ENCODE peak calls at places on chromosomes 12 and 14, in six cellular contexts. U is uterus, O is GM06990, K is endothelial cell of umbilical vein, L is ovary, R is cardiac muscle cell. D is an unnamed sample. For H3K36me3, the result is how much of the 10 kb centered on the place peaks cover.

GRCh38 chr12:5916785-5917290 is 28.2 kb downstream of the ANO2 start:
- DNase-seq in L (no peak), U (no peak), K (no peak), O (no peak), R (no peak), D (no peak)

GRCh38 chr12:42201061-42201460 is 37.0 kb downstream of the YAF2 start:
- DNase-seq in K (no peak), O (no peak), R (no peak), U (no peak), L (no peak), D (no peak)

GRCh38 chr12:71552728-71553501 is 110.7 kb downstream of the ZFC3H1 start:
- DNase-seq in R (no peak), L (no peak), U (no peak), K (no peak), O (no peak), D (no peak)

GRCh38 chr12:68479832-68480291 is 130.8 kb upstream of the RAP1B start:
- DNase-seq in L (no peak), U (no peak), O (no peak), K (peak), R (no peak), D (no peak)

GRCh38 chr12:97456792-97457191 is 5.8 kb upstream of the RMST start:
- DNase-seq in L (no peak), K (no peak), R (no peak), O (no peak), U (no peak), D (no peak)

GRCh38 chr12:26633591-26634210 is 199.3 kb downstream of the ITPR2 start:
- DNase-seq in K (no peak), R (peak), O (no peak), L (no peak), U (no peak), D (no peak)

GRCh38 chr14:105485720-105486332 is 860 bp upstream of the CRIP1 start:
- DNase-seq in O (peak), R (peak), L (no peak), K (peak), U (no peak), D (no peak)

GRCh38 chr14:50425816-50426215 is 29.1 kb upstream of the CDKL1 start:
- DNase-seq in R (peak), O (no peak), K (no peak), L (no peak), U (no peak), D (no peak)

GRCh38 chr12:106147956-106148355 is 9.2 kb upstream of the NUAK1 start:
- DNase-seq in U (no peak), K (no peak), O (no peak), L (no peak), R (no peak), D (peak)

GRCh38 chr14:55383039-55383438 is 28.6 kb downstream of the ATG14 start:
- DNase-seq in L (no peak), U (no peak), O (no peak), R (no peak), K (no peak), D (no peak)

GRCh38 chr12:105317942-105318614 is 12.4 kb upstream of the C12orf75 start:
- DNase-seq in U (no peak), O (no peak), L (no peak), K (no peak), R (no peak), D (no peak)

GRCh38 chr14:101101456-101102056 is 198.0 kb upstream of the RTL1 start:
- DNase-seq in K (no peak), R (no peak), L (no peak), U (no peak), O (no peak), D (no peak)

GRCh38 chr14:103531421-103532215 is 2.6 kb downstream of the TRMT61A start:
- DNase-seq in U (no peak), R (no peak), K (no peak), O (no peak), L (no peak), D (no peak)

GRCh38 chr14:56036353-56036752 is 81.9 kb upstream of the PELI2 start:
- DNase-seq in L (no peak), U (no peak), R (no peak), K (no peak), O (no peak), D (no peak)

GRCh38 chr14:100419856-100420255 is 96.7 kb downstream of the SLC25A47 start:
- DNase-seq in U (no peak), K (no peak), O (no peak), R (no peak), L (no peak), D (no peak)

GRCh38 chr12:1496162-1496925 is 98.0 kb downstream of the FBXL14 start:
- DNase-seq in O (no peak), U (no peak), K (no peak), L (no peak), R (peak), D (peak)

GRCh38 chr12:30044206-30044605 is 260.5 kb upstream of the TMTC1 start:
- DNase-seq in O (no peak), R (no peak), U (no peak), L (no peak), K (no peak), D (no peak)

GRCh38 chr14:104694991-104695659 is 5.7 kb downstream of the INF2 start:
- DNase-seq in L (no peak), U (no peak), O (no peak), K (no peak), R (no peak), D (no peak)

GRCh38 chr12:88416786-88417185 is 163.5 kb downstream of the KITLG start:
- DNase-seq in R (no peak), U (no peak), O (no peak), L (no peak), K (no peak), D (no peak)

GRCh38 chr14:43479751-43480150 is 1027.3 kb downstream of the FSCB start:
- DNase-seq in O (no peak), U (no peak), L (no peak), R (no peak), K (no peak), D (no peak)

GRCh38 chr12:13383379-13383778 is 186.9 kb downstream of the EMP1 start:
- DNase-seq in R (no peak), O (no peak), L (no peak), K (no peak), U (no peak), D (no peak)

GRCh38 chr12:106082216-106083175 is 56.3 kb downstream of the NUAK1 start:
- DNase-seq in O (no peak), L (no peak), U (no peak), K (no peak), R (no peak), D (no peak)

GRCh38 chr12:96170762-96171161 is 23.4 kb upstream of the ELK3 start:
- DNase-seq in U (no peak), O (no peak), L (no peak), K (no peak), R (no peak), D (no peak)

GRCh38 chr12:65728348-65728912 is 95.9 kb upstream of the HMGA2 start:
- DNase-seq in U (no peak), K (peak), O (no peak), R (no peak), L (no peak), D (no peak)

DNA sequence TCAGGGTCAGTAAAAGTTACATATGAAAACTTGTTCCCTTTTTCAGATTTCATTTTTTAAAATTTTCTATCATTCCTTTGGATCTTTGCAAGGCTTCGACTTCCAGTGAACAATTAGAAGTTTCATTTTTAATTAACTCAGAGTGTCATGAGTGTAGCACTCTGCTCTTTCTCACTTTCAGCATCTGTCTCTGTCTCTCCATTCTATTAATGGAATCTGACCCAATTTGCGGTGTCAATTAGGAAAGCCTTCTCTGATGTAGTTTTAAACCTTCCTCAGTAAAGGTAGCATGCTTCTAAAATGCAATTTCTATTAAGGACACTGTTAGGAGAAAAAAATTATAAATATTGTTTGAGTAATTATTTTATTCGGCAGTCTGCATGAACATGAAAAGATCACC is 68.3 kb downstream of the SLC38A1 start:
- DNase-seq in R (no peak), O (no peak), L (no peak), K (no peak), U (no peak), D (no peak)
- H3K36me3 ChIP-seq in R (half or more), O (under half), L (under half), K (under half), U (under half), D (under half)

GRCh38 chr12:85633491-85633890 is 202.7 kb downstream of the RASSF9 start:
- DNase-seq in O (no peak), L (no peak), K (no peak), R (no peak), U (no peak), D (no peak)
- H3K36me3 ChIP-seq in O (under half), L (under half), K (under half), R (under half), U (under half), D (under half)

GRCh38 chr14:76168531-76168930 is 16.8 kb downstream of the GPATCH2L start:
- DNase-seq in O (no peak), K (no peak), U (no peak), R (no peak), L (no peak), D (no peak)
- H3K36me3 ChIP-seq in O (under half), K (under half), U (under half), R (under half), L (under half), D (half or more)

DNA sequence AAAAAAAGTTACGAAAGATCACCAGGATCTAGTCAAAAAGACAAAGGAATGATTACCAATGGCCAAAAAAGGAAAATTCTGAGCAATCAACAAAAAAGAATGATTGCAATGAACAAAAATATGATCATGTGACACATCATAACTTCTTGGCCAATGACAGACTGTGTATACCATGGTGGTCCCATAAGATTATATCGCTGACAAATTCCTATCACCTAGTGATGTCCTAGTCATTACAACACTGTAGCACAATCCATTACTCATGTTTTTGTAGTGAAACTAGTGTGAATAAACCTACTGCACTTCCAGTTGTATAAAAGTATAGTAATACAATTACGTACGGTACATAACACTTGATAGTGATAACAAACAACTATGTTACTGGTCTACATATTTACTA is 12.3 kb downstream of the SEL1L start:
- DNase-seq in O (no peak), K (no peak), R (no peak), U (no peak), L (no peak), D (no peak)
- H3K36me3 ChIP-seq in O (under half), K (under half), R (under half), U (under half), L (under half), D (half or more)

GRCh38 chr14:63388766-63389431 is 70.2 kb upstream of the GPHB5 start:
- DNase-seq in K (peak), U (peak), L (peak), R (peak), O (peak), D (peak)
- H3K36me3 ChIP-seq in K (under half), U (under half), L (under half), R (under half), O (under half), D (half or more)

GRCh38 chr12:112750971-112751370 is 40.6 kb upstream of the RPH3A start:
- DNase-seq in U (no peak), O (no peak), L (no peak), R (no peak), K (no peak), D (no peak)
- H3K36me3 ChIP-seq in U (under half), O (under half), L (under half), R (under half), K (under half), D (under half)

DNA sequence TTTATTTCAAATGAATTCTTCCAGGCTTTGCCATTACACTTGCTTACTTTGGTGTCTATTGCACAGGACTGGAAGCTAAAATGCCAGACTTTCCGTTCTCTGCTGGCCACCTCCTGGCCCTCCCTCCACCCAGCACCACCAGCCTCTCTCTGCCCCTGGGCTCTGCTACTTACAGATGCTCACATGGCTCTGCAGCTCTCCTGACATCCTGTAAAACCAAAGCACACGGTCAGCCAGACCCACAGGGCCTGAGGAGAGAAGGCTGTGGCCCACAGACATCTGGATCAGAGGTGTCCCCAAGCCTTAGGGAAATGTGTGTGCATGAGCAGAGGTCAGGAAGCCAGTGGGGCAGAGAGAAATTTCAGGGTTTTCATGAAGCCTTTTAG is 11.6 kb upstream of the KRT1 start:
- DNase-seq in R (no peak), K (no peak), L (no peak), U (no peak), O (no peak), D (no peak)
- H3K36me3 ChIP-seq in R (under half), K (under half), L (under half), U (under half), O (under half), D (under half)

GRCh38 chr12:2826036-2826435 is 8.8 kb downstream of the NRIP2 start:
- DNase-seq in K (no peak), U (no peak), L (no peak), O (no peak), R (no peak), D (no peak)
- H3K36me3 ChIP-seq in K (under half), U (under half), L (under half), O (under half), R (under half), D (half or more)

GRCh38 chr12:48060474-48060873 is 45.4 kb downstream of the SENP1 start:
- DNase-seq in L (no peak), O (no peak), K (no peak), U (no peak), R (no peak), D (no peak)
- H3K36me3 ChIP-seq in L (under half), O (under half), K (under half), U (under half), R (under half), D (half or more)

GRCh38 chr14:64745511-64746041 is 41.4 kb downstream of the PLEKHG3 start:
- DNase-seq in R (peak), O (no peak), U (no peak), K (no peak), L (peak), D (peak)
- H3K36me3 ChIP-seq in R (under half), O (under half), U (under half), K (under half), L (under half), D (half or more)

D was measured in psoas muscle.